ENCODE peak calls at places on chromosomes 4 and X, in four cellular contexts. T is AG08396; Q is choroid plexus epithelial cell; S is stimulated activated CD8-positive, alpha-beta memory T cell treated with anti-CD3 and anti-CD28 coated beads, Interleukin-15, amount 100 ng/mL, for 4 hours. L is an unnamed sample.

GRCh38 chr4:1300466-1301455 is 11.1 kb downstream of the MAEA start:
- DNase-seq in Q (peak), S (no peak), T (peak), L (no peak)

GRCh38 chr4:43763029-43763610 is 685.5 kb downstream of the KCTD8 start:
- DNase-seq in S (no peak), Q (no peak), T (no peak), L (no peak)

GRCh38 chrX:137858106-137858505 is 292.2 kb downstream of the ZIC3 start:
- DNase-seq in S (no peak), T (no peak), Q (no peak), L (no peak)

GRCh38 chr4:17286737-17287460 is 225.0 kb downstream of the QDPR start:
- DNase-seq in Q (no peak), T (no peak), S (no peak), L (no peak)

GRCh38 chr4:15682790-15683495 is 1.3 kb downstream of the FAM200B start:
- DNase-seq in T (no peak), S (no peak), Q (peak), L (no peak)

GRCh38 chrX:2967998-2968909 is 38.1 kb upstream of the ARSH start:
- DNase-seq in Q (peak), T (no peak), S (no peak), L (peak)

GRCh38 chr4:86855572-86855971 is 6.4 kb upstream of the SLC10A6 start:
- DNase-seq in Q (peak), T (peak), S (no peak), L (peak)

GRCh38 chr4:102789317-102789717 is 28.5 kb upstream of the MANBA start:
- DNase-seq in Q (peak), T (no peak), S (no peak), L (peak)

GRCh38 chr4:6914448-6914847 is 4.8 kb downstream of the TBC1D14 start:
- DNase-seq in Q (no peak), S (no peak), T (no peak), L (no peak)

GRCh38 chrX:81900522-81900921 is 698.6 kb downstream of the SH3BGRL start:
- DNase-seq in S (no peak), Q (no peak), T (no peak), L (peak)

GRCh38 chrX:65601530-65602281 is 65.7 kb upstream of the MSN start:
- DNase-seq in Q (peak), S (no peak), T (peak), L (peak)

GRCh38 chr4:156146581-156146980 is 192.9 kb upstream of the CTSO start:
- DNase-seq in T (no peak), Q (peak), S (no peak), L (no peak)

GRCh38 chr4:122584517-122584916 is 36.3 kb downstream of the IL21 start:
- DNase-seq in T (peak), S (no peak), Q (peak), L (peak)

GRCh38 chrX:40733691-40734090 is 1.7 kb downstream of the MED14 start:
- DNase-seq in T (no peak), S (no peak), Q (no peak), L (no peak)

GRCh38 chrX:23668335-23668734 is 1.0 kb downstream of the PRDX4 start:
- DNase-seq in T (no peak), S (no peak), Q (peak), L (peak)

GRCh38 chr4:153765836-153766235 is 6.0 kb upstream of the RNF175 start:
- DNase-seq in S (no peak), Q (no peak), T (no peak), L (no peak)

GRCh38 chr4:38675167-38676121 is 11.4 kb downstream of the KLF3 start:
- DNase-seq in S (peak), T (peak), Q (peak), L (peak)

GRCh38 chr4:110275871-110276270 is 77.5 kb upstream of the ELOVL6 start:
- DNase-seq in Q (peak), S (no peak), T (no peak), L (peak)

GRCh38 chr4:172649143-172649542 is 519.5 kb upstream of the GALNT7 start:
- DNase-seq in T (no peak), S (no peak), Q (no peak), L (peak)

GRCh38 chr4:119835511-119835910 is 206.9 kb upstream of the PDE5A start:
- DNase-seq in S (no peak), Q (peak), T (no peak), L (no peak)

GRCh38 chr4:26050212-26050643 is 136.2 kb downstream of the SMIM20 start:
- DNase-seq in T (no peak), S (no peak), Q (no peak), L (no peak)

GRCh38 chrX:13285693-13286092 is 34.2 kb downstream of the ATXN3L start:
- DNase-seq in Q (no peak), S (no peak), T (no peak), L (no peak)

GRCh38 chr4:112706840-112707207 is 69.9 kb downstream of the LARP7 start:
- DNase-seq in T (no peak), Q (no peak), S (no peak), L (no peak)

GRCh38 chr4:16415751-16416150 is 189.5 kb upstream of the TAPT1 start:
- DNase-seq in S (no peak), Q (no peak), T (no peak), L (no peak)

GRCh38 chr4:119284876-119285611 is 36.9 kb downstream of the FABP2 start:
- DNase-seq in T (no peak), Q (peak), S (no peak), L (peak)

GRCh38 chr4:155935389-155935986 is 18.2 kb downstream of the CTSO start:
- DNase-seq in Q (no peak), T (no peak), S (no peak), L (no peak)

GRCh38 chr4:77178560-77178959 is 21.6 kb downstream of the CCNG2 start:
- DNase-seq in S (no peak), Q (no peak), T (no peak), L (no peak)

GRCh38 chrX:40098264-40099045 is 697 bp upstream of the BCOR start:
- DNase-seq in Q (peak), S (no peak), T (peak), L (peak)

GRCh38 chr4:14667624-14668295 is 334.5 kb upstream of the CPEB2 start:
- DNase-seq in S (no peak), T (no peak), Q (peak), L (peak)

GRCh38 chr4:45160932-45161331 is 434.6 kb upstream of the GNPDA2 start:
- DNase-seq in T (no peak), Q (no peak), S (no peak), L (no peak)

GRCh38 chrX:76172325-76172887 is 456 bp upstream of the PBDC1 start:
- DNase-seq in T (no peak), Q (no peak), S (no peak), L (no peak)

GRCh38 chrX:105190252-105190853 is 30.1 kb downstream of the TEX13A start:
- DNase-seq in Q (peak), S (no peak), T (peak), L (peak)

GRCh38 chr4:22986881-22987280 is 294.1 kb downstream of the GBA3 start:
- DNase-seq in T (no peak), Q (no peak), S (no peak), L (no peak)